ENCODE peak calls at places on chromosome 17, in four cellular contexts. One of them, this sample, is unnamed.

GRCh38 chr17:41863074-41863843 is 2.0 kb downstream of the KLHL11 start:
- DNase-seq in A549: no peak
- DNase-seq in IMR-90: no peak
- DNase-seq in GM12878: no peak
- DNase-seq in this sample: no peak

GRCh38 chr17:8664426-8665105 is 34.0 kb upstream of the MYH10 start:
- DNase-seq in A549: no peak
- DNase-seq in IMR-90: no peak
- DNase-seq in GM12878: no peak
- DNase-seq in this sample: no peak

GRCh38 chr17:28974451-28974850 is 23.1 kb upstream of the PHF12 start:
- DNase-seq in A549: no peak
- DNase-seq in IMR-90: no peak
- DNase-seq in GM12878: no peak
- DNase-seq in this sample: no peak

GRCh38 chr17:63460018-63460417 is 13.9 kb upstream of the CYB561 start:
- DNase-seq in A549: no peak
- DNase-seq in IMR-90: no peak
- DNase-seq in GM12878: no peak
- DNase-seq in this sample: no peak

GRCh38 chr17:29054835-29055234 is 11.9 kb downstream of the PIPOX start:
- DNase-seq in A549: no peak
- DNase-seq in IMR-90: no peak
- DNase-seq in GM12878: no peak
- DNase-seq in this sample: no peak

GRCh38 chr17:29567362-29568330 is 809 bp upstream of the ABHD15 start:
- DNase-seq in A549: peak; percentile 85
- DNase-seq in IMR-90: peak; percentile 25
- DNase-seq in GM12878: no peak
- DNase-seq in this sample: peak; percentile 50

GRCh38 chr17:30243002-30243401 is 7.5 kb upstream of the SLC6A4 start:
- DNase-seq in A549: no peak
- DNase-seq in IMR-90: no peak
- DNase-seq in GM12878: no peak
- DNase-seq in this sample: no peak

GRCh38 chr17:39001703-39002637 is 34.8 kb upstream of the FBXO47 start:
- DNase-seq in A549: peak; percentile 33
- DNase-seq in IMR-90: peak; percentile 13
- DNase-seq in GM12878: no peak
- DNase-seq in this sample: no peak

GRCh38 chr17:37488607-37489196 is 989 bp upstream of the DUSP14 start:
- DNase-seq in A549: peak; percentile 95
- DNase-seq in IMR-90: peak; percentile 97
- DNase-seq in GM12878: no peak
- DNase-seq in this sample: peak; percentile 19

GRCh38 chr17:75067856-75068255 is 19.9 kb upstream of the SLC16A5 start:
- DNase-seq in A549: no peak
- DNase-seq in IMR-90: no peak
- DNase-seq in GM12878: no peak
- DNase-seq in this sample: no peak

GRCh38 chr17:65231086-65231485 is 93.9 kb downstream of the RGS9 start:
- DNase-seq in A549: peak; percentile 28
- DNase-seq in IMR-90: no peak
- DNase-seq in GM12878: no peak
- DNase-seq in this sample: no peak

GRCh38 chr17:42548070-42548837 is 4.5 kb upstream of the HSD17B1 start:
- DNase-seq in A549: peak; percentile 90
- DNase-seq in IMR-90: no peak
- DNase-seq in GM12878: no peak
- DNase-seq in this sample: no peak

GRCh38 chr17:27200476-27200875 is 93.4 kb upstream of the WSB1 start:
- DNase-seq in A549: no peak
- DNase-seq in IMR-90: no peak
- DNase-seq in GM12878: no peak
- DNase-seq in this sample: no peak

GRCh38 chr17:8384801-8385335 is 1.9 kb upstream of the RPL26 start:
- DNase-seq in A549: peak; percentile 79
- DNase-seq in IMR-90: peak; percentile 93
- DNase-seq in GM12878: no peak
- DNase-seq in this sample: no peak

GRCh38 chr17:72852267-72852945 is 240.1 kb downstream of the SLC39A11 start:
- DNase-seq in A549: peak; percentile 38
- DNase-seq in IMR-90: peak; percentile 64
- DNase-seq in GM12878: no peak
- DNase-seq in this sample: no peak

GRCh38 chr17:3002538-3003301 is 60.7 kb downstream of the OR1D5 start:
- DNase-seq in A549: no peak
- DNase-seq in IMR-90: no peak
- DNase-seq in GM12878: peak; percentile 86
- DNase-seq in this sample: no peak

GRCh38 chr17:47064684-47065083 is 85.6 kb upstream of the RPRML start:
- DNase-seq in A549: no peak
- DNase-seq in IMR-90: no peak
- DNase-seq in GM12878: no peak
- DNase-seq in this sample: no peak

GRCh38 chr17:15912416-15912955 is 32.4 kb upstream of the ADORA2B start:
- DNase-seq in A549: no peak
- DNase-seq in IMR-90: no peak
- DNase-seq in GM12878: no peak
- DNase-seq in this sample: no peak

GRCh38 chr17:76179496-76180467 is 38.7 kb upstream of the FOXJ1 start:
- DNase-seq in A549: peak; percentile 40
- DNase-seq in IMR-90: peak; percentile 50
- DNase-seq in GM12878: peak; percentile 46
- DNase-seq in this sample: no peak

GRCh38 chr17:48429638-48430586 is at the start of gene SKAP1:
- DNase-seq in A549: no peak
- DNase-seq in IMR-90: no peak
- DNase-seq in GM12878: no peak
- DNase-seq in this sample: no peak

GRCh38 chr17:15279011-15279477 is 13.9 kb upstream of the PMP22 start:
- DNase-seq in A549: peak; percentile 96
- DNase-seq in IMR-90: peak; percentile 97
- DNase-seq in GM12878: no peak
- DNase-seq in this sample: no peak

GRCh38 chr17:29074488-29074887 is 31.5 kb downstream of the PIPOX start:
- DNase-seq in A549: no peak
- DNase-seq in IMR-90: no peak
- DNase-seq in GM12878: no peak
- DNase-seq in this sample: no peak

GRCh38 chr17:57858838-57859237 is 9.0 kb upstream of the MRPS23 start:
- DNase-seq in A549: no peak
- DNase-seq in IMR-90: no peak
- DNase-seq in GM12878: no peak
- DNase-seq in this sample: no peak

GRCh38 chr17:61275395-61275794 is 124.2 kb upstream of the TBX2 start:
- DNase-seq in A549: no peak
- DNase-seq in IMR-90: no peak
- DNase-seq in GM12878: no peak
- DNase-seq in this sample: no peak

GRCh38 chr17:80443916-80444708 is 29.1 kb downstream of the ENDOV start:
- DNase-seq in A549: no peak
- DNase-seq in IMR-90: no peak
- DNase-seq in GM12878: no peak
- DNase-seq in this sample: no peak

GRCh38 chr17:7240375-7240774 is 1.1 kb upstream of the PHF23 start:
- DNase-seq in A549: no peak
- DNase-seq in IMR-90: no peak
- DNase-seq in GM12878: no peak
- DNase-seq in this sample: no peak

GRCh38 chr17:80474231-80474932 is 2.0 kb downstream of the NPTX1 start:
- DNase-seq in A549: peak; percentile 85
- DNase-seq in IMR-90: peak; percentile 53
- DNase-seq in GM12878: no peak
- DNase-seq in this sample: peak; percentile 75

GRCh38 chr17:21286066-21286770 is 1.7 kb downstream of the MAP2K3 start:
- DNase-seq in A549: peak; percentile 97
- DNase-seq in IMR-90: peak; percentile 99
- DNase-seq in GM12878: no peak
- DNase-seq in this sample: peak; percentile 64

GRCh38 chr17:80201446-80201845 is 18.7 kb downstream of the SGSH start:
- DNase-seq in A549: no peak
- DNase-seq in IMR-90: no peak
- DNase-seq in GM12878: no peak
- DNase-seq in this sample: no peak

GRCh38 chr17:40793800-40794199 is 6.0 kb downstream of the KRT28 start:
- DNase-seq in A549: no peak
- DNase-seq in IMR-90: no peak
- DNase-seq in GM12878: no peak
- DNase-seq in this sample: no peak
- TF ChIP-seq BHLHE40 in A549: no peak
- TF ChIP-seq BHLHE40 in IMR-90: no peak
- TF ChIP-seq BHLHE40 in GM12878: no peak
- TF ChIP-seq BHLHE40 in this sample: no peak

GRCh38 chr17:82171750-82172375 is 40.8 kb downstream of the CCDC57 start:
- DNase-seq in A549: no peak
- DNase-seq in IMR-90: no peak
- DNase-seq in GM12878: no peak
- DNase-seq in this sample: no peak

GRCh38 chr17:82170412-82170961 is 42.2 kb downstream of the CCDC57 start:
- DNase-seq in A549: no peak
- DNase-seq in IMR-90: no peak
- DNase-seq in GM12878: no peak
- DNase-seq in this sample: no peak

GRCh38 chr17:82164853-82165252 is 47.8 kb downstream of the CCDC57 start:
- DNase-seq in A549: no peak
- DNase-seq in IMR-90: no peak
- DNase-seq in GM12878: no peak
- DNase-seq in this sample: no peak

GRCh38 chr17:82168568-82168967 is 44.1 kb downstream of the CCDC57 start:
- DNase-seq in A549: no peak
- DNase-seq in IMR-90: no peak
- DNase-seq in GM12878: no peak
- DNase-seq in this sample: no peak

GRCh38 chr17:82167028-82167427 is 45.6 kb downstream of the CCDC57 start:
- DNase-seq in A549: no peak
- DNase-seq in IMR-90: no peak
- DNase-seq in GM12878: no peak
- DNase-seq in this sample: no peak
- TF ChIP-seq BHLHE40 in A549: no peak
- TF ChIP-seq BHLHE40 in IMR-90: no peak
- TF ChIP-seq BHLHE40 in GM12878: no peak
- TF ChIP-seq BHLHE40 in this sample: no peak

GRCh38 chr17:45312477-45313418 is 4.1 kb downstream of the MAP3K14 start:
- DNase-seq in A549: no peak
- DNase-seq in IMR-90: no peak
- DNase-seq in GM12878: no peak
- DNase-seq in this sample: no peak
- TF ChIP-seq BHLHE40 in A549: no peak
- TF ChIP-seq BHLHE40 in IMR-90: no peak
- TF ChIP-seq BHLHE40 in GM12878: peak; percentile 53
- TF ChIP-seq BHLHE40 in this sample: no peak

DNA sequence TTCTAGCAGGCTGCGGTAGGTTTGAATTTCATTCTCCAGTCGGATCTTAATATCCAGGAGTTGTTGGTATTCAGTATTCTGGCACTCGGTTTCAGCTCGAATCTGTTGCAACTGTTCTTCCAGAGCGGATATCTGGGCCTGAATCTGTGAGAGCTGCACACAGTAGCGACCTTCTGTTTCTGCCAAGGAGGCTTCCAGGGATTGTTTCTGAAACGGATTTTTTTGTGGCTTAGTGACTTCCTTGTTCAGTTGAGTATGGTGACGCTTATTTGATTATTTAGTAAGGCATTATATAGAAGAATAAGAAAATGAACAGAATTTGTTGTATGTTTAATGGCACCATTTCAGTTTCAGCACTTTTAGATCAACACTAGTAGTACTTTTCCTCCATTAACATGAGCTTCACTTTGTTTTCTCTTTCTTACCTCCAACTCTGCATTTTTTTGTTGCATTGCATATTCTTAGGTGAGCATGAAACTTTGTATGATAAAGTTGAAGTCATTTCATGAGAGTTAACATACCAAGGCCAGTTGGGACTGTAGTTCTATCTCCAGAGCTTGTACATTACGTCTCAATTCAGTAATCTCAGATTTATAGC is 2.8 kb downstream of the KRT10 start:
- DNase-seq in A549: no peak
- DNase-seq in IMR-90: peak; percentile 20
- DNase-seq in GM12878: no peak
- DNase-seq in this sample: peak; percentile 6
- TF ChIP-seq BHLHE40 in A549: no peak
- TF ChIP-seq BHLHE40 in IMR-90: no peak
- TF ChIP-seq BHLHE40 in GM12878: no peak
- TF ChIP-seq BHLHE40 in this sample: no peak

GRCh38 chr17:34842235-34842634 is 119.0 kb downstream of the CCT6B start:
- DNase-seq in A549: no peak
- DNase-seq in IMR-90: no peak
- DNase-seq in GM12878: no peak
- DNase-seq in this sample: no peak

GRCh38 chr17:34840758-34841157 is 120.5 kb downstream of the CCT6B start:
- DNase-seq in A549: no peak
- DNase-seq in IMR-90: no peak
- DNase-seq in GM12878: no peak
- DNase-seq in this sample: no peak

GRCh38 chr17:34841467-34841866 is 119.8 kb downstream of the CCT6B start:
- DNase-seq in A549: no peak
- DNase-seq in IMR-90: no peak
- DNase-seq in GM12878: no peak
- DNase-seq in this sample: no peak

GRCh38 chr17:34847939-34848338 is 113.3 kb downstream of the CCT6B start:
- DNase-seq in A549: no peak
- DNase-seq in IMR-90: no peak
- DNase-seq in GM12878: no peak
- DNase-seq in this sample: no peak

GRCh38 chr17:34843682-34844081 is 117.6 kb downstream of the CCT6B start:
- DNase-seq in A549: no peak
- DNase-seq in IMR-90: no peak
- DNase-seq in GM12878: no peak
- DNase-seq in this sample: no peak
- TF ChIP-seq BHLHE40 in A549: no peak
- TF ChIP-seq BHLHE40 in IMR-90: no peak
- TF ChIP-seq BHLHE40 in GM12878: no peak
- TF ChIP-seq BHLHE40 in this sample: no peak

GRCh38 chr17:4710693-4711634 is 532 bp downstream of the ARRB2 start:
- DNase-seq in A549: no peak
- DNase-seq in IMR-90: no peak
- DNase-seq in GM12878: no peak
- DNase-seq in this sample: peak; percentile 23
- TF ChIP-seq BHLHE40 in A549: no peak
- TF ChIP-seq BHLHE40 in IMR-90: no peak
- TF ChIP-seq BHLHE40 in GM12878: peak; percentile 47
- TF ChIP-seq BHLHE40 in this sample: no peak

GRCh38 chr17:17516315-17516930 is 20.2 kb upstream of the RASD1 start:
- DNase-seq in A549: no peak
- DNase-seq in IMR-90: no peak
- DNase-seq in GM12878: no peak
- DNase-seq in this sample: no peak
- TF ChIP-seq BHLHE40 in A549: no peak
- TF ChIP-seq BHLHE40 in IMR-90: no peak
- TF ChIP-seq BHLHE40 in GM12878: no peak
- TF ChIP-seq BHLHE40 in this sample: no peak